ENCODE peak calls at places on chromosomes 6 and 20, in seven cellular contexts. F, S, L, D, K, V and E are unnamed samples.

GRCh38 chr20:8800089-8800488 is 268.8 kb upstream of the PLCB4 start:
- DNase-seq in F (no peak), S (no peak), L (no peak), D (no peak), K (no peak), V (no peak), E (no peak)

GRCh38 chr6:137283080-137283479 is 63.9 kb upstream of the IFNGR1 start:
- DNase-seq in F (no peak), S (no peak), L (no peak), D (no peak), K (no peak), V (no peak), E (no peak)

GRCh38 chr6:33504486-33504885 is 50.1 kb downstream of the ZBTB9 start:
- DNase-seq in F (no peak), S (no peak), L (no peak), D (no peak), K (no peak), V (no peak), E (no peak)

GRCh38 chr20:17698419-17698818 is 1.3 kb upstream of the BANF2 start:
- DNase-seq in F (no peak), S (no peak), L (no peak), D (no peak), K (no peak), V (no peak), E (no peak)

GRCh38 chr6:27687154-27688013 is 214.5 kb upstream of the ZNF184 start:
- DNase-seq in F (peak), S (peak), L (peak), D (peak), K (peak), V (peak), E (peak)

GRCh38 chr6:112282217-112282616 is 27.9 kb upstream of the LAMA4 start:
- DNase-seq in F (peak), S (no peak), L (peak), D (peak), K (peak), V (peak), E (peak)

GRCh38 chr20:47610247-47610944 is 108.7 kb downstream of the NCOA3 start:
- DNase-seq in F (peak), S (peak), L (peak), D (peak), K (peak), V (no peak), E (peak)

GRCh38 chr20:47500554-47500953 is 1.1 kb upstream of the NCOA3 start:
- DNase-seq in F (no peak), S (no peak), L (no peak), D (no peak), K (no peak), V (no peak), E (no peak)

GRCh38 chr6:118890997-118891790 is 2.8 kb upstream of the ASF1A start:
- DNase-seq in F (no peak), S (no peak), L (no peak), D (no peak), K (no peak), V (no peak), E (no peak)

GRCh38 chr6:19835605-19836004 is 1.6 kb upstream of the ID4 start:
- DNase-seq in F (no peak), S (no peak), L (no peak), D (no peak), K (no peak), V (no peak), E (no peak)

GRCh38 chr20:25280574-25281535 is 33.0 kb downstream of the PYGB start:
- DNase-seq in F (no peak), S (no peak), L (no peak), D (no peak), K (no peak), V (no peak), E (no peak)

GRCh38 chr20:44916586-44916985 is 6.7 kb downstream of the PABPC1L start:
- DNase-seq in F (no peak), S (no peak), L (no peak), D (no peak), K (no peak), V (no peak), E (no peak)

GRCh38 chr6:34595332-34596090 is 39.4 kb upstream of the SPDEF start:
- DNase-seq in F (peak), S (no peak), L (peak), D (peak), K (no peak), V (no peak), E (peak)

GRCh38 chr6:147157930-147158329 is 46.3 kb upstream of the STXBP5 start:
- DNase-seq in F (no peak), S (no peak), L (no peak), D (no peak), K (no peak), V (no peak), E (no peak)

GRCh38 chr6:35146453-35146852 is 5.3 kb upstream of the TCP11 start:
- DNase-seq in F (peak), S (peak), L (peak), D (peak), K (no peak), V (peak), E (peak)

GRCh38 chr20:20491110-20491783 is 123.3 kb downstream of the INSM1 start:
- DNase-seq in F (peak), S (no peak), L (peak), D (peak), K (peak), V (no peak), E (peak)

GRCh38 chr6:7171733-7172132 is 64.0 kb downstream of the RREB1 start:
- DNase-seq in F (no peak), S (no peak), L (no peak), D (no peak), K (no peak), V (no peak), E (no peak)

GRCh38 chr6:84255641-84256040 is 28.2 kb upstream of the CEP162 start:
- DNase-seq in F (no peak), S (no peak), L (no peak), D (no peak), K (no peak), V (no peak), E (no peak)

GRCh38 chr6:131945971-131946370 is 5.2 kb downstream of the CCN2 start:
- DNase-seq in F (no peak), S (no peak), L (no peak), D (peak), K (no peak), V (no peak), E (no peak)

GRCh38 chr6:54493138-54493537 is 184.9 kb downstream of the TINAG start:
- DNase-seq in F (peak), S (peak), L (peak), D (peak), K (peak), V (no peak), E (peak)

GRCh38 chr6:40599580-40599979 is 12.4 kb upstream of the LRFN2 start:
- DNase-seq in F (no peak), S (no peak), L (no peak), D (peak), K (no peak), V (no peak), E (no peak)

GRCh38 chr6:105824732-105825131 is 261.4 kb upstream of the PRDM1 start:
- DNase-seq in F (peak), S (no peak), L (no peak), D (no peak), K (no peak), V (no peak), E (peak)

GRCh38 chr20:16124911-16125776 is 448.1 kb downstream of the KIF16B start:
- DNase-seq in F (no peak), S (no peak), L (no peak), D (no peak), K (no peak), V (no peak), E (no peak)

GRCh38 chr6:149698175-149698574 is 19.7 kb downstream of the LATS1 start:
- DNase-seq in F (no peak), S (no peak), L (no peak), D (no peak), K (no peak), V (no peak), E (no peak)

GRCh38 chr20:36228809-36229208 is 7.5 kb upstream of the AAR2 start:
- DNase-seq in F (no peak), S (no peak), L (no peak), D (no peak), K (no peak), V (no peak), E (no peak)

GRCh38 chr6:96235927-96236326 is 220.2 kb downstream of the FUT9 start:
- DNase-seq in F (no peak), S (no peak), L (no peak), D (no peak), K (peak), V (no peak), E (no peak)

GRCh38 chr6:42692151-42692911 is 30.1 kb downstream of the PRPH2 start:
- DNase-seq in F (peak), S (peak), L (peak), D (peak), K (no peak), V (no peak), E (peak)

GRCh38 chr6:25026723-25027122 is 91.0 kb upstream of the RIPOR2 start:
- DNase-seq in F (no peak), S (no peak), L (no peak), D (no peak), K (no peak), V (no peak), E (no peak)

GRCh38 chr6:26250806-26251075 is 114.3 kb upstream of the BTN3A2 start:
- DNase-seq in F (no peak), S (no peak), L (no peak), D (peak), K (no peak), V (no peak), E (no peak)

GRCh38 chr6:166997768-166998255 is 1.4 kb upstream of the CEP43 start:
- DNase-seq in F (peak), S (peak), L (peak), D (peak), K (peak), V (peak), E (peak)

GRCh38 chr6:11215773-11216172 is 16.7 kb downstream of the NEDD9 start:
- DNase-seq in F (no peak), S (no peak), L (no peak), D (no peak), K (peak), V (no peak), E (no peak)

GRCh38 chr20:48760403-48760889 is 67.4 kb downstream of the PREX1 start:
- DNase-seq in F (no peak), S (no peak), L (peak), D (peak), K (no peak), V (no peak), E (peak)

GRCh38 chr20:51511861-51512619 is 30.5 kb downstream of the NFATC2 start:
- DNase-seq in F (no peak), S (no peak), L (no peak), D (no peak), K (no peak), V (no peak), E (no peak)

GRCh38 chr20:2691127-2691526 is 1.5 kb upstream of the EBF4 start:
- DNase-seq in F (no peak), S (no peak), L (no peak), D (no peak), K (no peak), V (no peak), E (no peak)

GRCh38 chr20:2693286-2693995 is 861 bp downstream of the EBF4 start:
- DNase-seq in F (no peak), S (no peak), L (no peak), D (peak), K (no peak), V (peak), E (no peak)

GRCh38 chr20:2692886-2693285 is 306 bp downstream of the EBF4 start:
- DNase-seq in F (no peak), S (no peak), L (no peak), D (no peak), K (no peak), V (no peak), E (no peak)

GRCh38 chr20:2691663-2692035 is 931 bp upstream of the EBF4 start:
- DNase-seq in F (no peak), S (no peak), L (no peak), D (no peak), K (no peak), V (no peak), E (no peak)

GRCh38 chr20:2692036-2692885 is at the start of gene EBF4:
- DNase-seq in F (no peak), S (no peak), L (peak), D (peak), K (no peak), V (peak), E (no peak)
- H3K4me3 ChIP-seq in F (peak), S (peak), L (peak), D (peak), K (peak), V (peak), E (peak)

DNA sequence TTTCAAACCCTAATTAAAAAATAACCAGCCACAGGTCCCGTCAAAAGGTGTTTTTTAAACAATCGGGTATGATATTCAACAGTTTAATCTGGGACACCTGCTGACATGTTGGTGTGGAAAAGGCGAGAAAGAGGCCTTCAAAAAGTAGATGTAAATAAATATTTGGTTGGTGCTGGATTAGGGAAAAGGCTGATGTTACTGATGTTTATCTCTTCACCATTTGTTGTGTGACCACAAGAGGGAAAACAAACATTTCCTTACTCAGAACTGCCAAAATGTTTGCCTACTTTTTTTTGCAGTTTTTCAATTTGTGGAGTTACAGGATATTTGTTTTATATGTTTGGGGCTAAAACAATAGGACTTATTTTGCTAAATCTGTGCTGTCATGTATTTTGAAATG is 745 bp downstream of the SASH1 start:
- DNase-seq in F (no peak), S (no peak), L (peak), D (no peak), K (no peak), V (no peak), E (no peak)
- TF ChIP-seq CTCF in F (no peak), S (no peak), L (peak), D (peak), K (no peak), V (no peak), E (peak)

DNA sequence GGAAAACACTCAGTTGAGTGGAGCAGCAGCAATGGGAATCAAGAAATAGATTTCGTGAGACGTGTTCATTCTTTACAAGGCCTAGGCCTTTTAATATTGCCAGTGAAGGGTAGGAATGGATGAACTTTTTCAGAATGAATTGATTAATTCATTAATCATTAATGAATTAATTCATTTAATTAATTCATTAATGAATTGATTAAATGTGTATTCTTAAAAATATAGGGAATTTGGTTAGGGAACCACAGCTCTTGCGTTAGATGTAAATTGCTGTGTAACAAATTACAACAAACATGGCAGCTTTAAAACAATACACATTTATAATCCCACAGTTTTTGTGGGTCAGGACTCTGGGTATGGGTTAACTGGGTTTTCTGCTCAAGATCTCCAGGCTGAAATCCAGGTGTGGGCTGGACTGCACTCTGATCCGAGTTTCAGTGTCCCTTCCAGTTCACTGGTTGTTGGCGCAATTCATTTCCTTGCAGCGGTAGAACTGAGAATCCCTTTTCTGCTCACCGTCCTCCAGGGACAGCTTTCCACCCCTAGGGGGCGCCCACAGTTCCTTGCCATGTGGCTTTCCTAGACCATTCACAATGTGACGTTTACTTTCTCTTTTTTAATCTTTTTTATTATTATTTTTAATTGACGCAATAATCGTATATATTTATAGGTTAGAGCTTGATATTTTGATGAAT is 32.8 kb upstream of the BCAS1 start:
- DNase-seq in F (peak), S (peak), L (peak), D (peak), K (peak), V (peak), E (peak)
- H3K4me3 ChIP-seq in F (no peak), S (no peak), L (no peak), D (no peak), K (no peak), V (no peak), E (no peak)

DNA sequence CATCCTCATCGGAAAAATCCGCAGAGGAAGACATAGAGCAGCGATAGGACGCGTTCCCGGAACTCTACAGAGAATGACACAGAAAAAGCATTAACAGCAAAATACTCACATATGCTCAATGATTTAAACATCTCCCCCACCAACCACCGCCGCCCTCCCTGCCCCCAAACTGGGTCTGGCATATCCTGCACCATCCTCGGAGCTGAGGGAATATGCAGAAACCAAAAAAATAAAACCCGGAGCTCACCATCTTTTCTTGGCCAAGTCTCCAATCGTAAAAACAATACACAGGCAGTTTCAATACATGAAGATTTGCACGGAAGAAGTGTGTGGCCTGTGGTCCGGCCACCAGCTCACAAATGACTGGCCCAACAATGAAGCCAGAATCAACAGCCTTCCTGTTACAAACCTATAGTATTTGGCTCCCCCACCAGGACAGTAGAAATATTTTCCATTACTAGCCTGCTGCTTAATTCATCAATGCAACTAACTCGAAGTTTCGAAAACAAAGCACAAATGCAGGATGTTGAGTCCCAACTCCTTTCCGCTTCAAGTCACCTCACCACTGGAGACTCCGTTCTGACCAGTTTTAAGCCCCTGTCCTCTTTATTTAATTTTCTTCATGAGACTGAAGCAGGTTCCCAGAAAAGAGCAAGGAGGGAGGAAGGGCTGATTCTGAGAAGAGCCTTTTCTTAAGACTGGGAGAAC is 103.2 kb upstream of the BEND6 start:
- DNase-seq in F (peak), S (no peak), L (peak), D (peak), K (peak), V (no peak), E (peak)
- TF ChIP-seq CTCF in F (peak), S (peak), L (peak), D (peak), K (peak), V (peak), E (peak)

DNA sequence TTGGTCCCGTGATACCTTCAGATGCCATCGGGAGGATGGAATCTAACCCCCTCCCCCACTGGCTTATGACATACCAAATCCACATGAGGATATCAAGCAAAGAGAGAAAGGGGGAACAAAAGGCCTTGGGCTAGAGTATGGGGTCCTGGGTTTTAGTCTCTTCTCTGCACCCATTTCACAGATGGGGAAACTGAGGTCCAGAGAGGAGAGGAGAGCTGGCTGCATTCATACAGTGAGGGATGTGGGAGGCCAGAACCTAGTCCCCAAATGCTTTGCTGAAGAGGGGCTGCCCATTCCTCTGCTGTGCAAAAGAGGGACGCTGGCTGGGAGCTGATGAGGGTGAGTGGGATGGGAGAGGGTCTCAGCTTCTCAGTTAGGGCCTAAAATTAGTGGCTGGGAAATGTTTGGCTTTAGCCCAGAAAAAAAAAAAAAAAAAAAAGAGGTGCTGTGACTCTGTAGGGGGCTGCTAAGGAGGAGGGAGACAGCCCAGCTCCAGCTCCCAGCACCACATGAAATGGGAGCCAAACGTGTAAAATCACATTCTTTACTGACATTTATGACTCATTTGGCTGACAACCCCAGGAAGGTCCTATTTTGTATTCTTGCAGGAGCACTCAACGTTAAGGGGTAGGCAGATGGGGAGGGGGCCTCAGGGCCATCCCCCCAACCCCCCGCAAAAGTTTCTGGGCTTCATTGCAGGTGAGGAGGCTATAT is 11.9 kb downstream of the XKR7 start:
- DNase-seq in F (no peak), S (no peak), L (peak), D (no peak), K (no peak), V (no peak), E (no peak)
- H3K4me3 ChIP-seq in F (no peak), S (no peak), L (no peak), D (no peak), K (no peak), V (no peak), E (no peak)

GRCh38 chr6:80005406-80005805 is 957 bp downstream of the TTK start:
- DNase-seq in F (no peak), S (no peak), L (no peak), D (no peak), K (no peak), V (no peak), E (no peak)

GRCh38 chr6:80003841-80004198 is 629 bp upstream of the TTK start:
- DNase-seq in F (peak), S (no peak), L (peak), D (no peak), K (no peak), V (peak), E (no peak)

GRCh38 chr6:80001337-80001736 is 3.1 kb upstream of the TTK start:
- DNase-seq in F (no peak), S (no peak), L (no peak), D (no peak), K (no peak), V (no peak), E (no peak)

GRCh38 chr6:80006541-80006940 is 2.1 kb downstream of the TTK start:
- DNase-seq in F (no peak), S (no peak), L (no peak), D (no peak), K (no peak), V (no peak), E (peak)

GRCh38 chr6:80004199-80005072 is at the start of gene TTK:
- DNase-seq in F (peak), S (peak), L (peak), D (peak), K (peak), V (peak), E (peak)
- TF ChIP-seq CTCF in F (no peak), S (no peak), L (no peak), D (no peak), K (no peak), V (no peak), E (no peak)